ENCODE peak calls at places on chromosomes 6 and 20, in ten cellular contexts. One of them, this sample, is unnamed.
A peak's percentile ranks its signal among the peaks of the same experiment; 100 is the strongest.

GRCh38 chr6:90221403-90221802 is 75.2 kb downstream of the BACH2 start:
- DNase-seq in AG10803: no peak
- DNase-seq in bronchial epithelial cell: no peak
- DNase-seq in fibroblast of lung: no peak
- DNase-seq in tibial nerve: no peak
- DNase-seq in SK-N-SH: no peak
- DNase-seq in cardiac fibroblast: no peak
- DNase-seq in epithelial cell of esophagus: peak; percentile 6
- DNase-seq in astrocyte of the spinal cord: no peak
- DNase-seq in nephron progenitor cell: no peak
- DNase-seq in this sample: no peak

GRCh38 chr6:26165261-26165790 is 78.1 kb downstream of the HFE start:
- DNase-seq in AG10803: no peak
- DNase-seq in bronchial epithelial cell: no peak
- DNase-seq in fibroblast of lung: no peak
- DNase-seq in tibial nerve: no peak
- DNase-seq in SK-N-SH: no peak
- DNase-seq in cardiac fibroblast: no peak
- DNase-seq in epithelial cell of esophagus: no peak
- DNase-seq in astrocyte of the spinal cord: no peak
- DNase-seq in nephron progenitor cell: no peak
- DNase-seq in this sample: no peak

GRCh38 chr6:44733146-44733545 is 345.6 kb downstream of the CDC5L start:
- DNase-seq in AG10803: no peak
- DNase-seq in bronchial epithelial cell: no peak
- DNase-seq in fibroblast of lung: no peak
- DNase-seq in tibial nerve: no peak
- DNase-seq in SK-N-SH: no peak
- DNase-seq in cardiac fibroblast: no peak
- DNase-seq in epithelial cell of esophagus: no peak
- DNase-seq in astrocyte of the spinal cord: no peak
- DNase-seq in nephron progenitor cell: no peak
- DNase-seq in this sample: no peak

GRCh38 chr6:168865522-168865921 is 388.1 kb downstream of the THBS2 start:
- DNase-seq in AG10803: no peak
- DNase-seq in bronchial epithelial cell: no peak
- DNase-seq in fibroblast of lung: no peak
- DNase-seq in tibial nerve: no peak
- DNase-seq in SK-N-SH: no peak
- DNase-seq in cardiac fibroblast: no peak
- DNase-seq in epithelial cell of esophagus: no peak
- DNase-seq in astrocyte of the spinal cord: no peak
- DNase-seq in nephron progenitor cell: no peak
- DNase-seq in this sample: no peak

GRCh38 chr6:24901698-24902328 is 33.9 kb downstream of the RIPOR2 start:
- DNase-seq in AG10803: no peak
- DNase-seq in bronchial epithelial cell: no peak
- DNase-seq in fibroblast of lung: no peak
- DNase-seq in tibial nerve: no peak
- DNase-seq in SK-N-SH: no peak
- DNase-seq in cardiac fibroblast: no peak
- DNase-seq in epithelial cell of esophagus: no peak
- DNase-seq in astrocyte of the spinal cord: no peak
- DNase-seq in nephron progenitor cell: no peak
- DNase-seq in this sample: no peak

GRCh38 chr20:61650912-61651733 is 399.1 kb downstream of the CDH4 start:
- DNase-seq in AG10803: no peak
- DNase-seq in bronchial epithelial cell: no peak
- DNase-seq in fibroblast of lung: no peak
- DNase-seq in tibial nerve: no peak
- DNase-seq in SK-N-SH: no peak
- DNase-seq in cardiac fibroblast: no peak
- DNase-seq in epithelial cell of esophagus: no peak
- DNase-seq in astrocyte of the spinal cord: no peak
- DNase-seq in nephron progenitor cell: no peak
- DNase-seq in this sample: no peak

GRCh38 chr20:21102691-21103311 is 3.4 kb downstream of the LINC00237 start:
- DNase-seq in AG10803: peak; percentile 16
- DNase-seq in bronchial epithelial cell: no peak
- DNase-seq in fibroblast of lung: no peak
- DNase-seq in tibial nerve: no peak
- DNase-seq in SK-N-SH: peak; percentile 64
- DNase-seq in cardiac fibroblast: no peak
- DNase-seq in epithelial cell of esophagus: peak; percentile 36
- DNase-seq in astrocyte of the spinal cord: no peak
- DNase-seq in nephron progenitor cell: peak; percentile 49
- DNase-seq in this sample: no peak

GRCh38 chr20:39835040-39835842 is 853.8 kb downstream of the MAFB start:
- DNase-seq in AG10803: no peak
- DNase-seq in bronchial epithelial cell: no peak
- DNase-seq in fibroblast of lung: no peak
- DNase-seq in tibial nerve: no peak
- DNase-seq in SK-N-SH: no peak
- DNase-seq in cardiac fibroblast: no peak
- DNase-seq in epithelial cell of esophagus: no peak
- DNase-seq in astrocyte of the spinal cord: no peak
- DNase-seq in nephron progenitor cell: no peak
- DNase-seq in this sample: no peak

GRCh38 chr6:13859871-13860555 is 45.7 kb upstream of the MCUR1 start:
- DNase-seq in AG10803: no peak
- DNase-seq in bronchial epithelial cell: no peak
- DNase-seq in fibroblast of lung: no peak
- DNase-seq in tibial nerve: no peak
- DNase-seq in SK-N-SH: peak; percentile 61
- DNase-seq in cardiac fibroblast: no peak
- DNase-seq in epithelial cell of esophagus: no peak
- DNase-seq in astrocyte of the spinal cord: no peak
- DNase-seq in nephron progenitor cell: no peak
- DNase-seq in this sample: no peak

GRCh38 chr6:157535354-157536217 is 154.6 kb downstream of the ZDHHC14 start:
- DNase-seq in AG10803: peak; percentile 55
- DNase-seq in bronchial epithelial cell: peak; percentile 90
- DNase-seq in fibroblast of lung: peak; percentile 78
- DNase-seq in tibial nerve: no peak
- DNase-seq in SK-N-SH: no peak
- DNase-seq in cardiac fibroblast: peak; percentile 81
- DNase-seq in epithelial cell of esophagus: peak; percentile 74
- DNase-seq in astrocyte of the spinal cord: peak; percentile 83
- DNase-seq in nephron progenitor cell: no peak
- DNase-seq in this sample: no peak

GRCh38 chr6:16182428-16182827 is 53.5 kb downstream of the MYLIP start:
- DNase-seq in AG10803: no peak
- DNase-seq in bronchial epithelial cell: no peak
- DNase-seq in fibroblast of lung: no peak
- DNase-seq in tibial nerve: no peak
- DNase-seq in SK-N-SH: no peak
- DNase-seq in cardiac fibroblast: no peak
- DNase-seq in epithelial cell of esophagus: no peak
- DNase-seq in astrocyte of the spinal cord: no peak
- DNase-seq in nephron progenitor cell: no peak
- DNase-seq in this sample: no peak

GRCh38 chr6:16181429-16182359 is 52.8 kb downstream of the MYLIP start:
- DNase-seq in AG10803: no peak
- DNase-seq in bronchial epithelial cell: no peak
- DNase-seq in fibroblast of lung: no peak
- DNase-seq in tibial nerve: no peak
- DNase-seq in SK-N-SH: no peak
- DNase-seq in cardiac fibroblast: no peak
- DNase-seq in epithelial cell of esophagus: no peak
- DNase-seq in astrocyte of the spinal cord: peak; percentile 11
- DNase-seq in nephron progenitor cell: no peak
- DNase-seq in this sample: no peak

GRCh38 chr6:16184554-16184953 is 53.8 kb upstream of the GMPR start:
- DNase-seq in AG10803: no peak
- DNase-seq in bronchial epithelial cell: no peak
- DNase-seq in fibroblast of lung: no peak
- DNase-seq in tibial nerve: no peak
- DNase-seq in SK-N-SH: no peak
- DNase-seq in cardiac fibroblast: no peak
- DNase-seq in epithelial cell of esophagus: no peak
- DNase-seq in astrocyte of the spinal cord: no peak
- DNase-seq in nephron progenitor cell: no peak
- DNase-seq in this sample: no peak

GRCh38 chr6:16187185-16187584 is 51.2 kb upstream of the GMPR start:
- DNase-seq in AG10803: no peak
- DNase-seq in bronchial epithelial cell: no peak
- DNase-seq in fibroblast of lung: no peak
- DNase-seq in tibial nerve: no peak
- DNase-seq in SK-N-SH: no peak
- DNase-seq in cardiac fibroblast: no peak
- DNase-seq in epithelial cell of esophagus: no peak
- DNase-seq in astrocyte of the spinal cord: no peak
- DNase-seq in nephron progenitor cell: no peak
- DNase-seq in this sample: no peak

DNA sequence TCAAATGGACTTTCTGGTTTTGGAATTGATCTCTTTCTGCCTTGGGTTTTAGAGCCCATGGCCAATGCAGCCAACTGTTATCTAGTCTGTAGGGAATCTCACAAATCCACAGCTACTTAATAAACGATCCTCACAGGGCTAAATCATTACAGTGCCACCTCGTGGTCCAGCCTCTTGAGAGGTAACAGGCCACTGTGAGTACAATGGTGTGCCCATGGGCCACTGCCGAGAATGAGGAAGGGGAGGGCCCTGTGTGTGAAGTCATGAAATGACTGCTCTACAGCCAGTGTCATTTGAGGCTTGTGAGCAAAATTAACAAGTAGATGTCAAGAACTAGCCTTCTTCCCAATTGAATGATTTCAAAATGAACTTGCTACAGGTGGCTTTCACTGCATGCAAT is 54.3 kb upstream of the GMPR start:
- DNase-seq in AG10803: peak; percentile 28
- DNase-seq in bronchial epithelial cell: peak; percentile 57
- DNase-seq in fibroblast of lung: peak; percentile 9
- DNase-seq in tibial nerve: no peak
- DNase-seq in SK-N-SH: no peak
- DNase-seq in cardiac fibroblast: peak; percentile 51
- DNase-seq in epithelial cell of esophagus: peak; percentile 70
- DNase-seq in astrocyte of the spinal cord: no peak
- DNase-seq in nephron progenitor cell: no peak
- DNase-seq in this sample: no peak
- TF ChIP-seq CTCF in AG10803: peak; percentile 47
- TF ChIP-seq CTCF in bronchial epithelial cell: peak; percentile 58
- TF ChIP-seq CTCF in fibroblast of lung: no peak
- TF ChIP-seq CTCF in tibial nerve: no peak
- TF ChIP-seq CTCF in SK-N-SH: peak; percentile 31
- TF ChIP-seq CTCF in cardiac fibroblast: peak; percentile 41
- TF ChIP-seq CTCF in epithelial cell of esophagus: peak; percentile 66
- TF ChIP-seq CTCF in astrocyte of the spinal cord: no peak
- TF ChIP-seq CTCF in nephron progenitor cell: no peak
- TF ChIP-seq CTCF in this sample: no peak

GRCh38 chr6:167530960-167531359 is 206.1 kb downstream of the TTLL2 start:
- DNase-seq in AG10803: no peak
- DNase-seq in bronchial epithelial cell: no peak
- DNase-seq in fibroblast of lung: no peak
- DNase-seq in tibial nerve: no peak
- DNase-seq in SK-N-SH: no peak
- DNase-seq in cardiac fibroblast: no peak
- DNase-seq in epithelial cell of esophagus: no peak
- DNase-seq in astrocyte of the spinal cord: no peak
- DNase-seq in nephron progenitor cell: no peak
- DNase-seq in this sample: no peak

GRCh38 chr6:167532410-167533294 is 207.8 kb downstream of the TTLL2 start:
- DNase-seq in AG10803: no peak
- DNase-seq in bronchial epithelial cell: no peak
- DNase-seq in fibroblast of lung: no peak
- DNase-seq in tibial nerve: no peak
- DNase-seq in SK-N-SH: no peak
- DNase-seq in cardiac fibroblast: no peak
- DNase-seq in epithelial cell of esophagus: no peak
- DNase-seq in astrocyte of the spinal cord: no peak
- DNase-seq in nephron progenitor cell: no peak
- DNase-seq in this sample: no peak

GRCh38 chr6:167529684-167530335 is 204.9 kb downstream of the TTLL2 start:
- DNase-seq in AG10803: no peak
- DNase-seq in bronchial epithelial cell: no peak
- DNase-seq in fibroblast of lung: no peak
- DNase-seq in tibial nerve: no peak
- DNase-seq in SK-N-SH: no peak
- DNase-seq in cardiac fibroblast: no peak
- DNase-seq in epithelial cell of esophagus: no peak
- DNase-seq in astrocyte of the spinal cord: no peak
- DNase-seq in nephron progenitor cell: no peak
- DNase-seq in this sample: no peak

GRCh38 chr6:167537816-167538215 is 212.9 kb downstream of the TTLL2 start:
- DNase-seq in AG10803: no peak
- DNase-seq in bronchial epithelial cell: no peak
- DNase-seq in fibroblast of lung: no peak
- DNase-seq in tibial nerve: no peak
- DNase-seq in SK-N-SH: no peak
- DNase-seq in cardiac fibroblast: no peak
- DNase-seq in epithelial cell of esophagus: no peak
- DNase-seq in astrocyte of the spinal cord: no peak
- DNase-seq in nephron progenitor cell: no peak
- DNase-seq in this sample: no peak

DNA sequence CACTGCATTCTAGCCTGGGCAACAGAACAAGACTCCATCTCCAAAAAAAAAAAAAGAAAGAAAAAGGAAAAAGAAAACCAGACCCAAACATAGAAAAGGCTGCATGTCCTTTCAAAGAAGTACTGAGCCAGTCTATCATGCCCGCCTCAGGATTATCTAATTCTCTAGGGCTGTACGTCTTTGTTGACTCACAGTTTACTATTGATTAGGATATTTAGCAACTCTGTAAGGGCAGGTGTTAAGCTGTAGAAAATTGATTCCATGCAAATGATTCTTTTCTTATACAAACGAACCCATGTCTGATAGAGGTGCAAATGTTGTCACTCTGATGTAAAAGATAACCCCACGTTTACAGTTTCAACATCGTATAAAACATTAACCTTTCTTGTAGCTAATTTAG is 209.0 kb downstream of the TTLL2 start:
- DNase-seq in AG10803: no peak
- DNase-seq in bronchial epithelial cell: no peak
- DNase-seq in fibroblast of lung: no peak
- DNase-seq in tibial nerve: no peak
- DNase-seq in SK-N-SH: no peak
- DNase-seq in cardiac fibroblast: no peak
- DNase-seq in epithelial cell of esophagus: no peak
- DNase-seq in astrocyte of the spinal cord: no peak
- DNase-seq in nephron progenitor cell: no peak
- DNase-seq in this sample: no peak
- TF ChIP-seq CTCF in AG10803: no peak
- TF ChIP-seq CTCF in bronchial epithelial cell: no peak
- TF ChIP-seq CTCF in fibroblast of lung: no peak
- TF ChIP-seq CTCF in tibial nerve: no peak
- TF ChIP-seq CTCF in SK-N-SH: no peak
- TF ChIP-seq CTCF in cardiac fibroblast: no peak
- TF ChIP-seq CTCF in epithelial cell of esophagus: no peak
- TF ChIP-seq CTCF in astrocyte of the spinal cord: no peak
- TF ChIP-seq CTCF in nephron progenitor cell: no peak
- TF ChIP-seq CTCF in this sample: no peak

GRCh38 chr6:5958948-5959347 is 47.8 kb downstream of the NRN1 start:
- DNase-seq in AG10803: no peak
- DNase-seq in bronchial epithelial cell: no peak
- DNase-seq in fibroblast of lung: no peak
- DNase-seq in tibial nerve: no peak
- DNase-seq in SK-N-SH: no peak
- DNase-seq in cardiac fibroblast: no peak
- DNase-seq in epithelial cell of esophagus: no peak
- DNase-seq in astrocyte of the spinal cord: no peak
- DNase-seq in nephron progenitor cell: no peak
- DNase-seq in this sample: no peak
- TF ChIP-seq CTCF in AG10803: no peak
- TF ChIP-seq CTCF in bronchial epithelial cell: no peak
- TF ChIP-seq CTCF in fibroblast of lung: no peak
- TF ChIP-seq CTCF in tibial nerve: no peak
- TF ChIP-seq CTCF in SK-N-SH: no peak
- TF ChIP-seq CTCF in cardiac fibroblast: no peak
- TF ChIP-seq CTCF in epithelial cell of esophagus: no peak
- TF ChIP-seq CTCF in astrocyte of the spinal cord: no peak
- TF ChIP-seq CTCF in nephron progenitor cell: no peak
- TF ChIP-seq CTCF in this sample: no peak

GRCh38 chr6:73652637-73653570 is 888 bp downstream of the SLC17A5 start:
- DNase-seq in AG10803: peak; percentile 43
- DNase-seq in bronchial epithelial cell: peak; percentile 57
- DNase-seq in fibroblast of lung: peak; percentile 36
- DNase-seq in tibial nerve: no peak
- DNase-seq in SK-N-SH: peak; percentile 80
- DNase-seq in cardiac fibroblast: peak; percentile 61
- DNase-seq in epithelial cell of esophagus: peak; percentile 68
- DNase-seq in astrocyte of the spinal cord: peak; percentile 54
- DNase-seq in nephron progenitor cell: peak; percentile 43
- DNase-seq in this sample: peak; percentile 50
- TF ChIP-seq CTCF in AG10803: peak; percentile 61
- TF ChIP-seq CTCF in bronchial epithelial cell: peak; percentile 31
- TF ChIP-seq CTCF in fibroblast of lung: peak; percentile 34
- TF ChIP-seq CTCF in tibial nerve: no peak
- TF ChIP-seq CTCF in SK-N-SH: peak; percentile 57
- TF ChIP-seq CTCF in cardiac fibroblast: peak; percentile 37
- TF ChIP-seq CTCF in epithelial cell of esophagus: peak; percentile 49
- TF ChIP-seq CTCF in astrocyte of the spinal cord: peak; percentile 41
- TF ChIP-seq CTCF in nephron progenitor cell: peak; percentile 30
- TF ChIP-seq CTCF in this sample: peak; percentile 60